ENCODE peak calls at places on chromosomes 6 and 20, in five cellular contexts. C is GM23338, E is GM23248, X is mammary epithelial cell, P is fibroblast of lung. T is an unnamed sample.

GRCh38 chr6:5813625-5814027 is 193.1 kb downstream of the NRN1 start:
- DNase-seq in P (no peak), E (no peak), X (no peak), C (no peak), T (no peak)

GRCh38 chr6:3628143-3628840 is 123.2 kb downstream of the PXDC1 start:
- DNase-seq in P (peak; percentile 62), C (no peak), X (peak; percentile 6), E (peak; percentile 46), T (no peak)

GRCh38 chr6:11632231-11632630 is 94.7 kb downstream of the TMEM170B start:
- DNase-seq in X (peak; percentile 29), P (peak; percentile 69), C (no peak), E (peak; percentile 19), T (peak; percentile 52)

GRCh38 chr6:82246802-82247633 is 526 bp downstream of the IBTK start:
- DNase-seq in X (peak; percentile 38), C (peak; percentile 87), E (peak; percentile 79), P (peak; percentile 55), T (no peak)

GRCh38 chr6:162631546-162631945 is 96.0 kb downstream of the PRKN start:
- DNase-seq in P (no peak), C (no peak), E (no peak), X (no peak), T (no peak)

GRCh38 chr6:41894366-41895299 is 542 bp downstream of the USP49 start:
- DNase-seq in C (peak; percentile 61), X (peak; percentile 17), P (peak; percentile 25), E (peak; percentile 54), T (no peak)

GRCh38 chr20:13677241-13677640 is 38.5 kb upstream of the TASP1 start:
- DNase-seq in P (no peak), E (no peak), X (no peak), C (no peak), T (no peak)

GRCh38 chr20:57480444-57481152 is 44.3 kb downstream of the CTCFL start:
- DNase-seq in C (no peak), X (no peak), E (no peak), P (no peak), T (no peak)

GRCh38 chr6:145669627-145670034 is 65.7 kb downstream of the EPM2A start:
- DNase-seq in E (peak; percentile 64), C (no peak), X (peak; percentile 19), P (peak; percentile 83), T (no peak)
- H3K4me2 ChIP-seq in E (peak overlapping the region; percentile 47), C (no peak overlapping the region), X (peak overlapping the region; percentile 31), P (peak overlapping the region; percentile 51), T (peak overlapping the region; percentile 66)

GRCh38 chr6:134056046-134056445 is 3.6 kb upstream of the SLC2A12 start:
- DNase-seq in C (no peak), X (no peak), E (no peak), P (no peak), T (no peak)

GRCh38 chr6:134061440-134061839 is 9.0 kb upstream of the SLC2A12 start:
- DNase-seq in X (no peak), C (no peak), P (no peak), E (no peak), T (no peak)

GRCh38 chr6:134058622-134059366 is 6.4 kb upstream of the SLC2A12 start:
- DNase-seq in X (peak; percentile 63), C (no peak), E (peak; percentile 36), P (peak; percentile 39), T (no peak)

GRCh38 chr6:134060491-134061106 is 8.2 kb upstream of the SLC2A12 start:
- DNase-seq in X (no peak), C (peak; percentile 79), E (peak; percentile 78), P (peak; percentile 90), T (no peak)

DNA sequence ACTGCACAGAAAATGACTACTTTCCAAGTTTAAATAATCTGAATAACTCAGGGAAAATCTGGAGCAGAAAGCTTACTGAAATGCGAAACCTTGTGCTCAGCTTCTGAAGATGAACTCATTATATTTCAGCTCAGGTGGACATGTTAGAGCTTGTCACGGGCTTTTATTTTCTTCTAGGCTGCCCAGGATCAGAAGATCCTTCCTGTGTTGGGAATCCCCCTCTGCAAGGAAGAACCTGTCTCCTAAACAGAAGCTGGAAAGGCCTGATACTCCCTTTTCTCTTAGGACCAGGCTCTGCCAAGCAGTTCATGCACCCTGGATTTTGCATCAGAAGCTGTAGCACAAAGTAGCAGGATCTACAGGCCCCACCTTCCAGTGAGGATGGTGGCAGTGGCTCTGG is 5.1 kb upstream of the SLC2A12 start:
- DNase-seq in E (no peak), P (no peak), C (no peak), X (peak; percentile 94), T (peak; percentile 79)
- H2AFZ ChIP-seq in E (no peak overlapping the region), P (no peak overlapping the region), C (peak overlapping the region; percentile 57), X (peak overlapping the region; percentile 71), T (peak overlapping the region; percentile 79)

GRCh38 chr6:37205997-37206340 is 36.0 kb downstream of the PIM1 start:
- DNase-seq in E (no peak), X (no peak), P (no peak), C (no peak), T (no peak)

GRCh38 chr6:37202788-37203491 is 33.0 kb downstream of the PIM1 start:
- DNase-seq in E (no peak), P (no peak), X (no peak), C (no peak), T (no peak)

GRCh38 chr6:37201726-37202125 is 31.8 kb downstream of the PIM1 start:
- DNase-seq in E (no peak), C (no peak), X (no peak), P (no peak), T (no peak)

GRCh38 chr6:37205189-37205996 is 35.4 kb downstream of the PIM1 start:
- DNase-seq in X (no peak), C (no peak), E (no peak), P (no peak), T (no peak)

DNA sequence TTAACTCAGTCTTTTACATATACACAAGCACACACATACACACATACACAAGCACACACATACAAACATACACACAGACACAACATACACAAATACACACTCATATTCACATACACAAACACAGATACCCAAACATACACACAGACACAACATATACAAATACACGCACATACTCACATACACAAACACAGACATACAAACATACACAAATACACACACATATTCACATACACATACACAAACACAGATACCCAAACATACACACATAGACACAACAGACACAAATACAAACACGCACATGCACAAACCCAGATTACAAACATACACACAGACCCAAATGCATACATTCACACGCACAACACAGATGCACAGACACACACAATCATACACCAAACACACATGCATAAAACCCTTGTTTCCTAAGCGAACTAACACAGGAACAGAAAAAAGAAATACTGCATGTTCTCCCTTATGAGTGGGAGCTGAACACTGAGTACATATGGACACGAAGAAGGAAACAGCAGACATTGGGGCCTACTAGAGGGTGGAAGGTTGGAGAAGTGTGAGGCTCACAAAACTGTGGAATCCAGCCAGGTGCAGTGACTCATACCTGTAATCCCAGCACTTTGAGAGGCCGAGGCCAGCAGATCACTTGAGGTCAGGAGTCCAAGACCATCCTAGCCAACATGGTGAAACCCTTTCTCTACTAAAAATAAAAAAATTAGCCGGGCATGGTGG is 34.2 kb downstream of the PIM1 start:
- DNase-seq in P (peak; percentile 46), C (no peak), E (peak; percentile 58), X (peak; percentile 55), T (no peak)
- H3K4me2 ChIP-seq in P (no peak overlapping the region), C (no peak overlapping the region), E (no peak overlapping the region), X (no peak overlapping the region), T (no peak overlapping the region)

GRCh38 chr20:51532577-51533191 is 9.8 kb downstream of the NFATC2 start:
- DNase-seq in E (peak; percentile 86), P (peak; percentile 72), C (no peak), X (no peak), T (no peak)
- H2AFZ ChIP-seq in E (peak overlapping the region; percentile 56), P (no peak overlapping the region), C (no peak overlapping the region), X (peak overlapping the region; percentile 57), T (no peak overlapping the region)

GRCh38 chr20:49345538-49345937 is 67.7 kb upstream of the ZNFX1 start:
- DNase-seq in X (peak; percentile 42), E (peak; percentile 93), P (peak; percentile 85), C (no peak), T (peak; percentile 66)
- H3K4me2 ChIP-seq in X (peak overlapping the region; percentile 81), E (peak overlapping the region; percentile 95), P (peak overlapping the region; percentile 65), C (no peak overlapping the region), T (peak overlapping the region; percentile 92)

DNA sequence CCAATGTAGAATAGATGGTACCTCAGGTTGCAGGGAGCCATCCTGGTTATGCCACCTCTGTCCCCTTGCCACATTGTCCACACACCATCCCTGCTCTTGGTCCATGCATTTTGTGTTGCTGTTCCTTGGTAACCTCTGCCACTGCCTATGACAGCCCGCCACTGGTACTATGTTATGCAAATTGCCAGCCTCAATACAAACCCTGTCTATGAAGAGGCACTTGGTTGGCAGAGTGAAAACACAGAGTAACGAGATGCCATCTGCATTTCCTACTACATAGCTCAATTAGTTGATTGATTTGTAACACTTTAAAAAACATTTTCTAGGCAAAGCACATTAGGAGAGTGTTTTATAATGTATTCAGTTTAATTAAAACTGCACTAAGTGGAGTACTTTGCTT is 817.2 kb downstream of the KIF16B start:
- DNase-seq in P (no peak), X (no peak), E (no peak), C (no peak), T (no peak)
- H2AFZ ChIP-seq in P (no peak overlapping the region), X (no peak overlapping the region), E (no peak overlapping the region), C (no peak overlapping the region), T (no peak overlapping the region)

GRCh38 chr6:156865019-156865629 is 87.9 kb downstream of the ARID1B start:
- DNase-seq in P (no peak), X (peak; percentile 9), C (no peak), E (peak; percentile 36), T (no peak)

GRCh38 chr6:156864557-156864956 is 87.4 kb downstream of the ARID1B start:
- DNase-seq in X (peak; percentile 9), P (peak; percentile 48), C (no peak), E (no peak), T (no peak)

GRCh38 chr6:156868385-156868784 is 91.2 kb downstream of the ARID1B start:
- DNase-seq in P (no peak), X (no peak), C (no peak), E (no peak), T (no peak)

GRCh38 chr6:156866181-156866862 is 89.1 kb downstream of the ARID1B start:
- DNase-seq in X (peak; percentile 26), C (no peak), E (no peak), P (peak; percentile 74), T (no peak)

GRCh38 chr6:156867121-156867520 is 89.9 kb downstream of the ARID1B start:
- DNase-seq in C (no peak), P (no peak), X (no peak), E (no peak), T (no peak)
- H3K4me2 ChIP-seq in C (no peak overlapping the region), P (peak overlapping the region; percentile 65), X (no peak overlapping the region), E (no peak overlapping the region), T (no peak overlapping the region)

T was measured in keratinocyte.